ENCODE peak calls at places on chromosome 9, in six cellular contexts. A is ovary, S is fibroblast of lung, Q is neural progenitor cell, E is left lung, V is H1. T is an unnamed sample.

GRCh38 chr9:1046639-1047604 is 3.2 kb upstream of the DMRT2 start:
- DNase-seq in S (no peak), V (no peak), E (no peak), Q (no peak), A (no peak), T (no peak)

GRCh38 chr9:38746303-38746702 is 26.4 kb upstream of the FAM240B start:
- DNase-seq in E (no peak), A (no peak), S (no peak), V (no peak), Q (no peak), T (no peak)

GRCh38 chr9:78167356-78167755 is 68.5 kb upstream of the CEP78 start:
- DNase-seq in E (no peak), V (no peak), S (no peak), A (no peak), Q (no peak), T (no peak)

GRCh38 chr9:20015427-20015931 is 226.6 kb upstream of the SLC24A2 start:
- DNase-seq in V (no peak), A (no peak), Q (no peak), S (no peak), E (no peak), T (no peak)

GRCh38 chr9:12838546-12838945 is 63.7 kb downstream of the LURAP1L start:
- DNase-seq in V (no peak), E (no peak), S (peak), A (no peak), Q (no peak), T (no peak)

GRCh38 chr9:107636596-107637405 is 147.2 kb upstream of the KLF4 start:
- DNase-seq in Q (no peak), S (peak), E (no peak), V (no peak), A (no peak), T (no peak)

GRCh38 chr9:107345327-107345726 is 62.2 kb downstream of the RAD23B start:
- DNase-seq in A (no peak), V (no peak), S (no peak), Q (no peak), E (no peak), T (no peak)

GRCh38 chr9:91777437-91777836 is 172.6 kb downstream of the ROR2 start:
- DNase-seq in A (no peak), V (no peak), S (peak), E (no peak), Q (no peak), T (no peak)

GRCh38 chr9:35033101-35033500 is 39.3 kb downstream of the VCP start:
- DNase-seq in A (no peak), V (no peak), S (no peak), E (no peak), Q (no peak), T (no peak)

GRCh38 chr9:85541876-85542275 is 199.9 kb downstream of the AGTPBP1 start:
- DNase-seq in S (no peak), A (no peak), Q (no peak), V (no peak), E (no peak), T (no peak)

GRCh38 chr9:134366223-134367031 is 40.2 kb downstream of the RXRA start:
- DNase-seq in E (peak), A (peak), Q (no peak), S (peak), V (no peak), T (peak)

GRCh38 chr9:131258698-131259431 is 17.4 kb downstream of the FAM78A start:
- DNase-seq in A (no peak), Q (no peak), V (no peak), E (no peak), S (no peak), T (no peak)
- H3K27ac ChIP-seq in A (no peak), Q (no peak), V (no peak), E (no peak), S (no peak), T (no peak)

GRCh38 chr9:98864257-98865180 is 57.0 kb downstream of the GALNT12 start:
- DNase-seq in E (no peak), Q (no peak), V (no peak), A (no peak), S (peak), T (peak)

GRCh38 chr9:98861881-98862501 is 54.5 kb downstream of the GALNT12 start:
- DNase-seq in V (no peak), E (no peak), A (no peak), Q (no peak), S (peak), T (peak)

GRCh38 chr9:98859941-98860340 is 52.5 kb downstream of the GALNT12 start:
- DNase-seq in Q (no peak), E (no peak), V (no peak), S (no peak), A (no peak), T (no peak)

GRCh38 chr9:98862936-98863335 is 55.5 kb downstream of the GALNT12 start:
- DNase-seq in V (no peak), S (no peak), Q (no peak), E (no peak), A (no peak), T (no peak)

GRCh38 chr9:98860871-98861293 is 53.4 kb downstream of the GALNT12 start:
- DNase-seq in S (peak), V (no peak), E (no peak), A (peak), Q (peak), T (peak)
- TF ChIP-seq CTCF in S (peak), V (peak), E (peak), A (peak), Q (peak), T (peak)

GRCh38 chr9:136047775-136048559 is 47.1 kb downstream of the NACC2 start:
- DNase-seq in Q (no peak), S (no peak), A (no peak), V (no peak), E (no peak), T (no peak)

GRCh38 chr9:136049451-136050265 is 45.4 kb downstream of the NACC2 start:
- DNase-seq in Q (no peak), E (no peak), V (no peak), A (peak), S (no peak), T (no peak)

GRCh38 chr9:136047076-136047774 is 47.9 kb downstream of the NACC2 start:
- DNase-seq in A (no peak), V (no peak), Q (no peak), S (no peak), E (no peak), T (no peak)

GRCh38 chr9:136050266-136050705 is 44.8 kb downstream of the NACC2 start:
- DNase-seq in A (peak), E (no peak), V (no peak), S (no peak), Q (peak), T (peak)

GRCh38 chr9:136048560-136049411 is 46.3 kb downstream of the NACC2 start:
- DNase-seq in A (peak), Q (no peak), V (no peak), E (no peak), S (no peak), T (no peak)
- H3K27ac ChIP-seq in A (no peak), Q (no peak), V (no peak), E (no peak), S (no peak), T (no peak)

GRCh38 chr9:89564257-89564878 is 40.4 kb upstream of the GADD45G start:
- DNase-seq in V (peak), Q (peak), S (no peak), E (no peak), A (no peak), T (no peak)
- TF ChIP-seq CTCF in V (peak), Q (peak), S (no peak), E (no peak), A (no peak), T (no peak)

GRCh38 chr9:2800385-2801179 is 43.3 kb downstream of the PUM3 start:
- DNase-seq in A (no peak), V (no peak), Q (peak), E (no peak), S (peak), T (no peak)

GRCh38 chr9:2802494-2802921 is 41.4 kb downstream of the PUM3 start:
- DNase-seq in E (no peak), Q (no peak), V (no peak), A (no peak), S (peak), T (no peak)

DNA sequence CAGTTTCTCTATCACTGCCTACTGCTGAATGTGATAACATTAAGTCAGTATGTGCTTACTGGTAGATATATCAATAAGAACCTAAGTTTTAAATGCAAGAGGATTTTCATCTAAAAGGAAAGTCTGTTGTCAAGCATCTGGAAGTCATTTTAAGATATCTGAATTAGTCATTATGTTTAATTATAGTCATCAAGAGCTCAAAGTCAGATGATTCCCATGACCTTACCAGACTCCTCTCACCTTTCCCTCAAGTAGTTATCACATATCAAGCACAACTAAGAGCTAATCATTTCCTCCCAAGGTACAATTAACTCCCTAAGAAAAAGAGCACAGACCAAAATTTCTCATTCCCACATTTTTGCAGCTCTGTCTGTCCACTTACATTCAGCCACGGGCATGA is 45.5 kb downstream of the PUM3 start:
- DNase-seq in S (no peak), A (no peak), E (no peak), Q (no peak), V (no peak), T (no peak)
- H3K27ac ChIP-seq in S (peak), A (no peak), E (no peak), Q (no peak), V (no peak), T (no peak)

GRCh38 chr9:124411514-124412227 is 3.6 kb downstream of the PSMB7 start:
- DNase-seq in A (no peak), S (peak), Q (no peak), E (no peak), V (no peak), T (no peak)

GRCh38 chr9:124412228-124412575 is 3.0 kb downstream of the PSMB7 start:
- DNase-seq in Q (no peak), S (no peak), A (no peak), E (no peak), V (no peak), T (no peak)

GRCh38 chr9:124414612-124415011 is 630 bp downstream of the PSMB7 start:
- DNase-seq in S (no peak), Q (peak), A (no peak), E (no peak), V (no peak), T (no peak)

GRCh38 chr9:124409410-124409809 is 5.8 kb downstream of the PSMB7 start:
- DNase-seq in A (no peak), Q (no peak), S (no peak), V (no peak), E (no peak), T (no peak)

GRCh38 chr9:124410321-124410913 is 4.8 kb downstream of the PSMB7 start:
- DNase-seq in S (peak), Q (no peak), A (no peak), E (no peak), V (no peak), T (no peak)
- TF ChIP-seq CTCF in S (no peak), Q (peak), A (no peak), E (no peak), V (no peak), T (peak)

GRCh38 chr9:124843635-124844034 is 9.6 kb upstream of the WDR38 start:
- DNase-seq in A (no peak), S (no peak), E (no peak), Q (no peak), V (no peak), T (no peak)
- H3K27ac ChIP-seq in A (no peak), S (no peak), E (no peak), Q (no peak), V (no peak), T (no peak)

DNA sequence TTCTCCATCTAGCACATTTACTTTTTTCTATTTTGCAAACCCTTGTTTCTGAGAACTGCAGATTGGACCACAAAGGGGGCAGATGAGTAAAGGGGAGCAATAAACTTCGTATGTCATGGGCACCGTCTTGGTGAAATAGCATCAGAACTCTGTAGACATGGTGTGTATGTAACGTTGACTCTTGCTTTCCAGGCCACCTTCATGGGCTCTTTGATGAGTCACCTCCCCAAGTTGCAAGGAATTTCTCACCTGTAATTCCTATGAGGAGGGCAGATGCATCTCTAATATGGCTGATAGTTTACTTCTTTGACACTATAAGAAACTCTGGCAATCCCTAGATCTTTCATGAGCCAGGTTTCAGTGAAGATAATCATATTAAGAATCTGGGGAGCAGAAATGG is 163.4 kb upstream of the PLPPR1 start:
- DNase-seq in V (no peak), S (no peak), E (no peak), A (no peak), Q (no peak), T (no peak)
- TF ChIP-seq CTCF in V (no peak), S (no peak), E (no peak), A (no peak), Q (no peak), T (no peak)

DNA sequence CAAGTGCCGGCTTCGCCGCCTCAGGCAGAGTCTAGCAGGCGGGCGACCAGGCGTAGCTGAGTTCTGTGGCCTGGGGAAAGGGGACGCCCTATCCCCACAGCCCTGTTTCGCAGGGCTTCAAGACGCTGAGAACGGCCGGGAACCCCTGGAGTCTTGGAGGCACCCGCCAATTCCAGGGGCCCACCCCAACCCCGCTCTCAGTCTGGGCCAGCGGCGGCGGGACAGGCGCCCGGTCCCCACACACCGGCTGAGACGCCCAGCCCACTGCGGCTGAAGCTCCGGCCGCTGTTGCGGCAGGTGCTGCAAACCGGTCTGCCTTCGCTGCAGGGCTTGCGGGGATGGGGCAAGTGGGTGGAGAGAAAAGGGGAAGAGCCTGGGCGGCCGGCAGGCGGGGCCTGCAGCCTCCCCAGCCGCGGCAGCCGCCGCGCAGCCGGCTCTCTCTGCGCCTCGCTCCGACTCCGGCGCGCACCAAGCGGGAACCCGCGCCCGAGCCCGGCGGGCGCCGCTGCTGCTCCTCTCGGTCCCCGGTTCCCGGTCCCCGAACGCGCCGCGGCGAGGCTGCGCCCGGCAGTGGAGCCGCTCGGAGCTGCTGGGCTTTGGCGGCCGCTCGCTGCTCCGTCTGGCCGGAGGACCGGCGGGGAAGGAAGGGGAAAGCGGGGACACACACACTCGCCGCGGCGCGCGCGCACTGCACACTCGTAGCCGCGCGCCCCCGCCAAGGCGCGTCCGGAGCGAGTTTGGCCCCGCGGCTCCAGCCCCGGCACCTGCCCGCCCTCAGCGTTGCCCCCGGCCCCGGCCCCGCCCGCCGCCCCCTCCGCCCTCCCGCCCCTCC is at the start of gene PIP5K1B:
- DNase-seq in V (no peak), Q (peak), E (peak), S (peak), A (no peak), T (peak)
- H3K27ac ChIP-seq in V (no peak), Q (no peak), E (peak), S (no peak), A (no peak), T (peak)

DNA sequence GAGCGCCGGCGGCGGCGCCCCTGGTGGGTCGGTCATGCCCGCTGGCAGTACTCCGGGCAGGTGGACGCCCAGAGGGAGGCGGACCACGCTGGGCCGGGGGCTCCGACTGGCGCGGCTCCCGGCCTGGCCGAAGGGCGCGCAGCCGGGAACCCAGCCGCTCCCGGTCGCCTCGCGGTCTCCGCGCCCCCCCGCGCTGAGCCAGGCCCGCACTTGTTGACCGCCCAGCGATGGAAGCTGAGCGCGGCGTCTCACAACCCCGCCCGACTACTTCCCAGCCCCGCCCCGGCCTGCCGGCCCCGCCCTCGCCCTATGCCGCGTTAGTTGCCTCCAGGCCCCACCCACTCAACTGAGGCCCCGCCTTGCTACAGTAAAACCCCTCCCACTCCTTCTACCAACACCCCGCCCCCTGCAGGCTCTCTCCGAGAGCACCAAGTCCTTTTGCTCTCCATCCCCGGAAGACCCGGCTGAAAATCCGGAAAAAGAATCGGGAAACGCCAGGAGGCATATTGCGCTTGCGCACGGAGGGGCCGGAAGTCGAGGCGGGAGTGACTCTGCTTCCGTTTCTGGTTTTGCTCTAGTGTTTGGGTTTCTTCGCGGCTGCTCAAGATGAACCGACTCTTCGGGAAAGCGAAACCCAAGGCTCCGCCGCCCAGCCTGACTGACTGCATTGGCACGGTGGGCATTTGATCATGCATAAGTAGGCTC is at the start of the genes BAG1 and CHMP5:
- DNase-seq in E (peak), S (peak), Q (peak), V (peak), A (peak), T (peak)
- TF ChIP-seq CTCF in E (no peak), S (peak), Q (peak), V (peak), A (no peak), T (no peak)

T was measured in tibial artery.